ENCODE peak calls at places on chromosome 15, in six cellular contexts. One of them, this sample, is unnamed.

GRCh38 chr15:77497108-77497737 is 76.5 kb downstream of the HMG20A start:
- DNase-seq in cardiac muscle cell: peak; percentile 67
- DNase-seq in pancreas: peak; percentile 78
- DNase-seq in upper lobe of right lung: peak; percentile 63
- DNase-seq in DND-41: no peak
- DNase-seq in heart left ventricle: peak; percentile 86
- DNase-seq in this sample: no peak

GRCh38 chr15:99010743-99011142 is 3.2 kb upstream of the PGPEP1L start:
- DNase-seq in upper lobe of right lung: no peak
- DNase-seq in cardiac muscle cell: no peak
- DNase-seq in DND-41: no peak
- DNase-seq in heart left ventricle: no peak
- DNase-seq in pancreas: no peak
- DNase-seq in this sample: no peak

GRCh38 chr15:66169023-66169422 is 84.5 kb downstream of the MEGF11 start:
- DNase-seq in cardiac muscle cell: no peak
- DNase-seq in heart left ventricle: no peak
- DNase-seq in pancreas: no peak
- DNase-seq in DND-41: peak; percentile 57
- DNase-seq in upper lobe of right lung: no peak
- DNase-seq in this sample: no peak

GRCh38 chr15:55168350-55168974 is 28.3 kb downstream of the RSL24D1 start:
- DNase-seq in pancreas: peak; percentile 23
- DNase-seq in cardiac muscle cell: peak; percentile 82
- DNase-seq in heart left ventricle: peak; percentile 18
- DNase-seq in upper lobe of right lung: peak; percentile 70
- DNase-seq in DND-41: peak; percentile 64
- DNase-seq in this sample: peak; percentile 92

GRCh38 chr15:77037475-77038209 is 33.3 kb downstream of the TSPAN3 start:
- DNase-seq in DND-41: no peak
- DNase-seq in cardiac muscle cell: no peak
- DNase-seq in upper lobe of right lung: peak; percentile 63
- DNase-seq in heart left ventricle: peak; percentile 6
- DNase-seq in pancreas: no peak
- DNase-seq in this sample: no peak

GRCh38 chr15:39195988-39196486 is 384.8 kb upstream of the THBS1 start:
- DNase-seq in DND-41: no peak
- DNase-seq in pancreas: no peak
- DNase-seq in upper lobe of right lung: no peak
- DNase-seq in heart left ventricle: no peak
- DNase-seq in cardiac muscle cell: peak; percentile 49
- DNase-seq in this sample: no peak

GRCh38 chr15:71649894-71650293 is 160.5 kb upstream of the NR2E3 start:
- DNase-seq in DND-41: no peak
- DNase-seq in cardiac muscle cell: no peak
- DNase-seq in heart left ventricle: no peak
- DNase-seq in pancreas: no peak
- DNase-seq in upper lobe of right lung: no peak
- DNase-seq in this sample: no peak

GRCh38 chr15:93479679-93480078 is 390.7 kb upstream of the RGMA start:
- DNase-seq in heart left ventricle: peak; percentile 54
- DNase-seq in cardiac muscle cell: no peak
- DNase-seq in upper lobe of right lung: no peak
- DNase-seq in pancreas: peak; percentile 63
- DNase-seq in DND-41: no peak
- DNase-seq in this sample: no peak

GRCh38 chr15:67563961-67564570 is 21.6 kb downstream of the MAP2K5 start:
- DNase-seq in DND-41: no peak
- DNase-seq in upper lobe of right lung: no peak
- DNase-seq in pancreas: no peak
- DNase-seq in cardiac muscle cell: no peak
- DNase-seq in heart left ventricle: no peak
- DNase-seq in this sample: no peak

GRCh38 chr15:80464952-80465645 is 60.9 kb downstream of the ARNT2 start:
- DNase-seq in cardiac muscle cell: peak; percentile 46
- DNase-seq in pancreas: no peak
- DNase-seq in DND-41: no peak
- DNase-seq in heart left ventricle: no peak
- DNase-seq in upper lobe of right lung: no peak
- DNase-seq in this sample: no peak

GRCh38 chr15:58398053-58398452 is 33.7 kb upstream of the LIPC start:
- DNase-seq in DND-41: no peak
- DNase-seq in pancreas: no peak
- DNase-seq in cardiac muscle cell: no peak
- DNase-seq in heart left ventricle: no peak
- DNase-seq in upper lobe of right lung: no peak
- DNase-seq in this sample: no peak

GRCh38 chr15:80913541-80913940 is 76.1 kb downstream of the MESD start:
- DNase-seq in DND-41: no peak
- DNase-seq in heart left ventricle: no peak
- DNase-seq in pancreas: no peak
- DNase-seq in cardiac muscle cell: no peak
- DNase-seq in upper lobe of right lung: no peak
- DNase-seq in this sample: no peak

GRCh38 chr15:45285413-45285812 is 33.4 kb downstream of the SLC28A2 start:
- DNase-seq in DND-41: no peak
- DNase-seq in pancreas: no peak
- DNase-seq in upper lobe of right lung: no peak
- DNase-seq in cardiac muscle cell: no peak
- DNase-seq in heart left ventricle: no peak
- DNase-seq in this sample: no peak

GRCh38 chr15:61088675-61089074 is 140.4 kb downstream of the RORA start:
- DNase-seq in cardiac muscle cell: no peak
- DNase-seq in heart left ventricle: no peak
- DNase-seq in pancreas: no peak
- DNase-seq in DND-41: no peak
- DNase-seq in upper lobe of right lung: no peak
- DNase-seq in this sample: no peak

GRCh38 chr15:90001683-90002427 is 731 bp downstream of the ZNF710 start:
- DNase-seq in cardiac muscle cell: peak; percentile 71
- DNase-seq in pancreas: peak; percentile 64
- DNase-seq in upper lobe of right lung: peak; percentile 88
- DNase-seq in DND-41: peak; percentile 69
- DNase-seq in heart left ventricle: peak; percentile 73
- DNase-seq in this sample: no peak

GRCh38 chr15:32803631-32804030 is 85.8 kb downstream of the GREM1 start:
- DNase-seq in upper lobe of right lung: no peak
- DNase-seq in cardiac muscle cell: no peak
- DNase-seq in pancreas: no peak
- DNase-seq in heart left ventricle: no peak
- DNase-seq in DND-41: no peak
- DNase-seq in this sample: no peak

GRCh38 chr15:29822685-29823459 is 604 bp upstream of the TJP1 start:
- DNase-seq in upper lobe of right lung: peak; percentile 84
- DNase-seq in cardiac muscle cell: peak; percentile 71
- DNase-seq in DND-41: no peak
- DNase-seq in heart left ventricle: peak; percentile 68
- DNase-seq in pancreas: peak; percentile 75
- DNase-seq in this sample: no peak

GRCh38 chr15:79973445-79974180 is 2.6 kb upstream of the BCL2A1 start:
- DNase-seq in upper lobe of right lung: no peak
- DNase-seq in heart left ventricle: no peak
- DNase-seq in pancreas: no peak
- DNase-seq in cardiac muscle cell: no peak
- DNase-seq in DND-41: no peak
- DNase-seq in this sample: no peak

GRCh38 chr15:65979316-65979715 is 110.0 kb downstream of the RAB11A start:
- DNase-seq in pancreas: no peak
- DNase-seq in DND-41: no peak
- DNase-seq in heart left ventricle: peak; percentile 34
- DNase-seq in cardiac muscle cell: no peak
- DNase-seq in upper lobe of right lung: no peak
- DNase-seq in this sample: no peak

GRCh38 chr15:41622901-41623300 is 37.3 kb upstream of the MGA start:
- DNase-seq in upper lobe of right lung: no peak
- DNase-seq in cardiac muscle cell: peak; percentile 40
- DNase-seq in pancreas: no peak
- DNase-seq in DND-41: no peak
- DNase-seq in heart left ventricle: no peak
- DNase-seq in this sample: no peak

GRCh38 chr15:41621200-41622193 is 38.7 kb upstream of the MGA start:
- DNase-seq in upper lobe of right lung: peak; percentile 91
- DNase-seq in pancreas: peak; percentile 81
- DNase-seq in cardiac muscle cell: peak; percentile 94
- DNase-seq in DND-41: peak; percentile 81
- DNase-seq in heart left ventricle: peak; percentile 78
- DNase-seq in this sample: no peak

GRCh38 chr15:41620536-41621199 is 39.5 kb upstream of the MGA start:
- DNase-seq in cardiac muscle cell: no peak
- DNase-seq in DND-41: no peak
- DNase-seq in upper lobe of right lung: no peak
- DNase-seq in heart left ventricle: no peak
- DNase-seq in pancreas: no peak
- DNase-seq in this sample: no peak
- H3K4me3 ChIP-seq in cardiac muscle cell: peak overlapping the region; percentile 36
- H3K4me3 ChIP-seq in DND-41: peak overlapping the region; percentile 61
- H3K4me3 ChIP-seq in upper lobe of right lung: peak overlapping the region; percentile 60
- H3K4me3 ChIP-seq in heart left ventricle: peak overlapping the region; percentile 56
- H3K4me3 ChIP-seq in pancreas: peak overlapping the region; percentile 55
- H3K4me3 ChIP-seq in this sample: peak overlapping the region; percentile 40

DNA sequence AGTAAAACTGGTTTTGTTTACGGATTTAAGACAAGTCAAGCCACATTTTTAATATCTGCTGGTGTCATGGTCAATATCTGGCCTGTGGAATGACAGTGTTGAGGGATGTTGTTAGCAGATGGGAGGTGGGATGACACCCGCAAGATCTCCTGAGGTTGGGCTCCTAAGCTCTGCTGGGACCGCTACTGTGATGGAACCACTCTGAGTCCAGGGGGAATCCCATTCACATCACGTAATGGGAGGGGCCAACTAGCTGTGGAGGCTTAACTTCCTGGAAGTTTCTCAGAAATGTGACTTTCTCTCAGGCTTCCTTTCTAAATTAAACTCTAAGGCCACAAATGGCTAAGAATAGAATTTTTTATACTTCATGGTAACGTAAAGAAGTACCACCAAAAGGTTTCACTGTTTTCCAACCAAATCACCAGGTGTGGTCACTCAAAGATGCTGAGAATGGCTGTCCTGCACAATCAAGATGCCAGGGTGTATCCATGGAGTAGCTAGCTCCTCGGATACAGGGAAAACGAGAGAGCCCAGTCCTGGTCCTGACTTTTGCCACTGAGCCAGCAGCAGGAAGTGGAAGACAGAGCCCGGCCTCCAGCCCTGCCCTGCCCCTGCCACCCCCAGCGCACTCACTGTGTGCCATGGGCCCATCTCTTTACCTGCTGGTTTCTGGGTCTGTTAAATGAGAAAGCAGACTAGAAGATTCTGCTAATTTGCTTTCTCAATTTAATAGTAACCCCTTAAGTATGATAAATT is 18.4 kb downstream of the TNFAIP8L3 start:
- DNase-seq in cardiac muscle cell: no peak
- DNase-seq in DND-41: no peak
- DNase-seq in upper lobe of right lung: no peak
- DNase-seq in heart left ventricle: no peak
- DNase-seq in pancreas: no peak
- DNase-seq in this sample: no peak
- H3K4me1 ChIP-seq in cardiac muscle cell: no peaks in the 10 kb centered on the region
- H3K4me1 ChIP-seq in DND-41: no peaks in the 10 kb centered on the region
- H3K4me1 ChIP-seq in upper lobe of right lung: peaks cover 7% of the 10 kb centered on the region
- H3K4me1 ChIP-seq in heart left ventricle: peaks cover 19% of the 10 kb centered on the region
- H3K4me1 ChIP-seq in pancreas: no peaks in the 10 kb centered on the region
- H3K4me1 ChIP-seq in this sample: no peaks in the 10 kb centered on the region

DNA sequence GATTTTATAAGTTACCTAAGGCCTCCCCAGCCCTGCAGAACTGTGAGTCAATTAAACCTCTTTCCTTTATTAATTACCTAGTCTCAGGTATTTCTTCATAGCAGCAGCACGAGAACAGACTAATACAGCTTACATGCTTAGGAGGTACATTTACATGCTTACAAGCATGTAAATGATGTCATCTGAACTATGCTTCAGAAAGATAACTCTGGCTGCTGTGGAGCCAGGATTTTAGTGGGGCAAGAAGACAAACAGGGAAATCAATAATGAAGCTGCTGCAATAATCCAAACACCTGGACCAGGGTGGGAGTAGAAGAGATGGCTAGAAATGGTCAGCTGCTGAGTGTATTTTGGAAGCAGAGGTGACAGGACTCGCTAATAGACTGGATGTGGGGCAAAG is 9.6 kb downstream of the NDUFAF1 start:
- DNase-seq in heart left ventricle: no peak
- DNase-seq in pancreas: no peak
- DNase-seq in cardiac muscle cell: no peak
- DNase-seq in upper lobe of right lung: no peak
- DNase-seq in DND-41: no peak
- DNase-seq in this sample: no peak
- H3K36me3 ChIP-seq in heart left ventricle: peaks cover 77% of the 10 kb centered on the region
- H3K36me3 ChIP-seq in pancreas: peaks cover 4% of the 10 kb centered on the region
- H3K36me3 ChIP-seq in cardiac muscle cell: peaks cover 16% of the 10 kb centered on the region
- H3K36me3 ChIP-seq in upper lobe of right lung: peaks cover 58% of the 10 kb centered on the region
- H3K36me3 ChIP-seq in DND-41: peaks cover 27% of the 10 kb centered on the region
- H3K36me3 ChIP-seq in this sample: peaks cover 2% of the 10 kb centered on the region

GRCh38 chr15:74856537-74856936 is 13.6 kb upstream of the ULK3 start:
- DNase-seq in pancreas: no peak
- DNase-seq in DND-41: no peak
- DNase-seq in cardiac muscle cell: no peak
- DNase-seq in heart left ventricle: no peak
- DNase-seq in upper lobe of right lung: no peak
- DNase-seq in this sample: no peak

GRCh38 chr15:74855857-74856256 is 12.9 kb upstream of the ULK3 start:
- DNase-seq in DND-41: no peak
- DNase-seq in upper lobe of right lung: no peak
- DNase-seq in pancreas: no peak
- DNase-seq in heart left ventricle: no peak
- DNase-seq in cardiac muscle cell: no peak
- DNase-seq in this sample: no peak

GRCh38 chr15:74857082-74857655 is 14.2 kb upstream of the ULK3 start:
- DNase-seq in heart left ventricle: no peak
- DNase-seq in upper lobe of right lung: no peak
- DNase-seq in pancreas: no peak
- DNase-seq in cardiac muscle cell: no peak
- DNase-seq in DND-41: no peak
- DNase-seq in this sample: no peak

GRCh38 chr15:74858366-74858735 is 14.8 kb downstream of the SCAMP2 start:
- DNase-seq in heart left ventricle: no peak
- DNase-seq in cardiac muscle cell: no peak
- DNase-seq in pancreas: no peak
- DNase-seq in upper lobe of right lung: no peak
- DNase-seq in DND-41: no peak
- DNase-seq in this sample: no peak

DNA sequence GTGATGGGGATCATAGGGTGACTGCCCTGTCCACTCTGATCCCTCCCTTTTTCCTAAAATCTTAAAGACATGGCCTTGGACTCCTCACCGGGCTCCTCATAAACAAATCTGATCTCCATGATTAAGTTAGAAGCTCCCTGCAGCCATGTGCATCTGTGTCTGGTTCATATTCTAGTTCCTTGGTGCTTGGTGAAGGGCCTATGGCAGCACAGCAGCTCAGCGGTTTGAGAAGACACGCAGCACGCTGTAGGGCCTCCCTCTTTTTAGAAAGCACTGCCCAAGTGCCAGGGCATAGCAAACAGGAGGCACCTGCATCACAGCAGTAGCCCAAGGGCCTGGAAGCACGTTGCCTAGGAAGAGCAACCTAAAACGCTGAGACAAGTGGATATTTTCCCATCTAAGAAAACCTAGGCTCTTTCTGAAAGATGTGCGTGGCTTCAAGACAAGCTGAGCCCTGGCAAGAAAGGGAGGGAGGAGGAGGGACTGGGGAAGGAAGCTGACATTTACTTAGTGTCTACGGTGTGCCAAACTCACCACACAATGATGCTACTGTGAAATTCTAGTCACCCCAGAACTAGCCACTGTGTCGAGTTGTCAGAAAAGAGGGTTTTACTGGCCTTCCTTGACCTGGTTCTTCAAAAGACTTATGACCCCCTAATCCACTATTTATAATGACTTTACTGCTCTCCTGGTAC is 14.9 kb upstream of the ULK3 start:
- DNase-seq in pancreas: no peak
- DNase-seq in upper lobe of right lung: no peak
- DNase-seq in heart left ventricle: no peak
- DNase-seq in DND-41: no peak
- DNase-seq in cardiac muscle cell: no peak
- DNase-seq in this sample: no peak
- H3K4me3 ChIP-seq in pancreas: no peak overlapping the region
- H3K4me3 ChIP-seq in upper lobe of right lung: no peak overlapping the region
- H3K4me3 ChIP-seq in heart left ventricle: no peak overlapping the region
- H3K4me3 ChIP-seq in DND-41: no peak overlapping the region
- H3K4me3 ChIP-seq in cardiac muscle cell: no peak overlapping the region
- H3K4me3 ChIP-seq in this sample: no peak overlapping the region

This sample was measured in iPS DF 6.9.